ENCODE peak calls at places on chromosomes 16 and 17, in eight cellular contexts. D, B, T, Q, G, P, W and R are unnamed samples.

GRCh38 chr17:75830168-75831031 is 13.8 kb downstream of the UNC13D start:
- DNase-seq in P (no peak), Q (peak; percentile 19), D (no peak), G (no peak), W (no peak), B (no peak), T (peak; percentile 63), R (peak; percentile 50)

GRCh38 chr17:74514632-74515035 is 16.6 kb downstream of the CD300LB start:
- DNase-seq in W (no peak), Q (no peak), B (no peak), G (no peak), D (no peak), T (peak; percentile 29), P (no peak), R (no peak)

GRCh38 chr17:2387086-2388019 is 13.5 kb downstream of the MNT start:
- DNase-seq in Q (no peak), P (no peak), G (no peak), T (no peak), B (no peak), D (peak; percentile 13), W (no peak), R (no peak)

GRCh38 chr16:58119509-58119845 is 9.7 kb downstream of the CFAP20 start:
- DNase-seq in B (no peak), G (no peak), D (no peak), W (no peak), T (no peak), Q (no peak), P (no peak), R (no peak)

GRCh38 chr17:61389670-61390478 is 9.8 kb upstream of the TBX2 start:
- DNase-seq in G (peak; percentile 52), P (no peak), B (no peak), D (no peak), Q (peak; percentile 69), T (no peak), W (peak; percentile 65), R (peak; percentile 58)

GRCh38 chr17:7004398-7005253 is 7.8 kb upstream of the RNASEK start:
- DNase-seq in P (no peak), W (peak; percentile 68), G (no peak), D (no peak), Q (peak; percentile 82), T (no peak), B (no peak), R (peak; percentile 62)

GRCh38 chr17:75814900-75815373 is 29.3 kb downstream of the UNC13D start:
- DNase-seq in P (peak; percentile 39), G (no peak), T (no peak), Q (peak; percentile 90), B (peak; percentile 74), D (no peak), W (peak; percentile 60), R (no peak)

GRCh38 chr17:77011173-77012011 is 129.4 kb upstream of the SEC14L1 start:
- DNase-seq in B (no peak), P (no peak), Q (peak; percentile 83), T (no peak), W (peak; percentile 70), G (no peak), D (no peak), R (peak; percentile 51)

GRCh38 chr17:69144621-69145255 is 3.0 kb upstream of the ABCA6 start:
- DNase-seq in Q (no peak), B (no peak), D (no peak), P (no peak), W (no peak), G (no peak), T (no peak), R (no peak)

GRCh38 chr16:22203091-22203490 is 3.0 kb upstream of the EEF2K start:
- DNase-seq in D (no peak), P (no peak), T (no peak), W (no peak), Q (no peak), G (no peak), B (no peak), R (no peak)

GRCh38 chr17:9860851-9861250 is 35.1 kb downstream of the GLP2R start:
- DNase-seq in P (no peak), D (no peak), Q (no peak), W (no peak), G (no peak), T (no peak), B (no peak), R (no peak)

GRCh38 chr17:47864791-47865216 is 13.8 kb upstream of the SP6 start:
- DNase-seq in D (no peak), B (no peak), T (no peak), P (no peak), W (no peak), G (no peak), Q (peak; percentile 89), R (no peak)

GRCh38 chr17:56596741-56597494 is 3.4 kb downstream of the NOG start:
- DNase-seq in W (no peak), D (peak; percentile 19), P (no peak), Q (no peak), B (no peak), T (no peak), G (no peak), R (no peak)

GRCh38 chr17:64611374-64611773 is 50.7 kb downstream of the SMURF2 start:
- DNase-seq in B (no peak), Q (no peak), T (no peak), W (no peak), D (no peak), P (no peak), G (no peak), R (no peak)

GRCh38 chr16:1199342-1200013 is 25.6 kb downstream of the TPSG1 start:
- DNase-seq in B (no peak), T (no peak), W (no peak), G (no peak), P (no peak), Q (no peak), D (no peak), R (no peak)

GRCh38 chr17:79028496-79029326 is 4.7 kb downstream of the C1QTNF1 start:
- DNase-seq in W (no peak), T (peak; percentile 59), P (no peak), Q (no peak), G (peak; percentile 12), B (no peak), D (no peak), R (no peak)

GRCh38 chr17:27076814-27077213 is 217.1 kb upstream of the WSB1 start:
- DNase-seq in Q (no peak), W (no peak), P (no peak), B (no peak), G (no peak), D (no peak), T (no peak), R (no peak)

GRCh38 chr17:75073618-75074047 is 14.1 kb upstream of the SLC16A5 start:
- DNase-seq in D (no peak), T (peak; percentile 80), P (no peak), Q (no peak), W (no peak), B (no peak), G (no peak), R (no peak)

GRCh38 chr17:31491794-31492171 is 100.3 kb downstream of the RAB11FIP4 start:
- DNase-seq in D (no peak), T (no peak), W (no peak), P (no peak), Q (no peak), G (no peak), B (no peak), R (no peak)
- H3K4me3 ChIP-seq in D (no peak overlapping the region), T (no peak overlapping the region), W (no peak overlapping the region), P (no peak overlapping the region), Q (no peak overlapping the region), G (no peak overlapping the region), B (no peak overlapping the region), R (no peak overlapping the region)

DNA sequence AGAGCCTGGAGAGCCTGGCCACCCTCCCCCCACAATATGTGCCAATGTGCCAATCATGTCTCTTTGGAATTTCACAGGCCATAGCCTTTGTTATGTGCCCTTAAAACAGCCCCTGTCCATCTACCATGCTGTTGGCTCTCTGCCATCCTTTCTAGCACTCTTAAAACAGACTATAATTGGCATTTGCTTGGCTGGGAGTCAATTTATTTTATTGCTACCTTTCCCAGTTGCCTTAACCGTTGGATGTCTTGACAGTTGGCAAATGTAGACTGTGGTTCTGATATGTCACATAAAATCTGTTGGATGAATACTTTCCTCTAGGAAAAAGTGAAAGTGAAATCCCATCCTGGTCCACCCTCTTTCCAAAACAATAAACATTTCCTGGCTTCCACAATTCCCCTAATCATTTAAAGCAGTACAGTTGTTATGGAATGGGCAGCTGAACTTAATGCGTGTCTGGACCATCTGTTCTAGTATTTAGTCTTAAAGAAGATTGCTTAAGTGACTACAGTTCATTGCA is 394.0 kb downstream of the KCNJ2 start:
- DNase-seq in T (no peak), D (no peak), Q (no peak), P (no peak), B (peak; percentile 23), W (no peak), G (no peak), R (no peak)
- H3K9me3 ChIP-seq in T (no peaks in the 10 kb centered on the region), D (no peaks in the 10 kb centered on the region), Q (no peaks in the 10 kb centered on the region), P (no peaks in the 10 kb centered on the region), B (no peaks in the 10 kb centered on the region), W (no peaks in the 10 kb centered on the region), G (no peaks in the 10 kb centered on the region), R (no peaks in the 10 kb centered on the region)

DNA sequence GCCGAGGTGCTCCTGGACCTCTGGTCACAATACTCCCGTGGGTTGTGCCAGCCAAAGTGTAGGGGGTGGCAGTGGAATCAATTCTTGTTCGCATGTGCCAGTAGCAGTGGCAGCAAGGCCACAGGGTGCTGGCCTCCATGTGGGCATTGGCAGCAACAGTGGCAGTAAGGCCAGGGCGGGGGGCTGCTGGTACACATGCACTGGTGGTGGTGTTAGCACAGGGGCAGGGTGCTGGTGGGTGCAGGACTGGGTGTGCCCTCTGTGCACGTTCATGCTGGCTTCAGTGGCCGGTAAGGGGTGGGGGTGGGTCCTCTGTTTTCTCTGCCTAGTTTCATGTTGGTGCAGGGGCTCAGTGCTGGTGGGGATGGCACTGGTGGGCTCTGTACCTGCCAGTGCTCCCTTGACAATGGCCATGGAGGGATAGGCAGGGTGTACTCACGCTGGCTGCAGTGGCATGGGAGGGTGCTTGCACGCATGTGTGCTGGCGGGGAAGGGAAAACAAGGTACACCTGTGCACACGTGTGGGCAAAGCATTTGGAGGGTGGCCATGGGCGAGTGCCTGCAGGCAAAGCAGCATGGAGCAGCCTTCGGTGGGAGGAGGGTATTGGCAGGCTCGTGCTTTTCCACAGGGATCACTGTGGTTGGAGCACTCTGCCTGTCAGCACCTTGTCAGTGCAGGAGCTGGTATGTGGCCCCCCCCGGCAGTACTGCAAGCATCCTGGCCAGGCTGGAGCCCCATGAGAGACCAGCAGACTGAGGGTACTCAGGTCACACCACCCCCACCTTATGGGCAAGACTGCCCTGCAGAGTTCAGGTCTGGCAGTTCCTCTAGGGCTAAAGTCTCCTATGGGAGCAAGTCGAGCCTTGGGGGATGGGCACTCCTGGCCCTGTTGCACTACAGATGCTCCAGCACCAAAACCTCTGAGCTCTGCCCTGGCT is 35.8 kb downstream of the NF1 start:
- DNase-seq in D (no peak), T (no peak), B (no peak), W (peak; percentile 40), P (no peak), Q (no peak), G (no peak), R (no peak)
- H3K4me3 ChIP-seq in D (no peak overlapping the region), T (no peak overlapping the region), B (no peak overlapping the region), W (no peak overlapping the region), P (no peak overlapping the region), Q (no peak overlapping the region), G (no peak overlapping the region), R (no peak overlapping the region)

GRCh38 chr16:31678649-31679325 is 151.1 kb downstream of the AHSP start:
- DNase-seq in P (no peak), B (no peak), W (no peak), Q (no peak), D (no peak), T (no peak), G (no peak), R (no peak)

GRCh38 chr16:31676731-31677130 is 149.0 kb downstream of the AHSP start:
- DNase-seq in D (no peak), G (no peak), B (no peak), T (no peak), Q (no peak), W (no peak), P (no peak), R (no peak)

GRCh38 chr16:31674686-31675085 is 147.0 kb downstream of the AHSP start:
- DNase-seq in B (no peak), W (no peak), T (no peak), D (no peak), Q (no peak), P (no peak), G (no peak), R (no peak)
- H3K9me3 ChIP-seq in B (peaks cover 8% of the 10 kb centered on the region), W (no peaks in the 10 kb centered on the region), T (no peaks in the 10 kb centered on the region), D (no peaks in the 10 kb centered on the region), Q (peaks cover 4% of the 10 kb centered on the region), P (no peaks in the 10 kb centered on the region), G (no peaks in the 10 kb centered on the region), R (no peaks in the 10 kb centered on the region)